ENCODE peak calls at places on chromosomes 7 and 10, in five cellular contexts. One of them, this sample, is unnamed.

GRCh38 chr10:55144001-55144400 is 343.0 kb upstream of the PCDH15 start:
- DNase-seq in HFFc6: no peak
- DNase-seq in NCI-H2081: no peak
- DNase-seq in endothelial cell: no peak
- DNase-seq in Calu3: no peak
- DNase-seq in this sample: no peak

GRCh38 chr7:123715198-123715597 is 33.6 kb downstream of the WASL start:
- DNase-seq in Calu3: no peak
- DNase-seq in NCI-H2081: no peak
- DNase-seq in endothelial cell: no peak
- DNase-seq in HFFc6: no peak
- DNase-seq in this sample: no peak

GRCh38 chr7:74174606-74175082 is 488 bp downstream of the EIF4H start:
- DNase-seq in Calu3: peak; percentile 20
- DNase-seq in NCI-H2081: peak; percentile 55
- DNase-seq in endothelial cell: peak; percentile 43
- DNase-seq in HFFc6: peak; percentile 13
- DNase-seq in this sample: peak; percentile 58

GRCh38 chr7:66899552-66900280 is 21.3 kb upstream of the TMEM248 start:
- DNase-seq in HFFc6: no peak
- DNase-seq in endothelial cell: no peak
- DNase-seq in Calu3: no peak
- DNase-seq in NCI-H2081: no peak
- DNase-seq in this sample: no peak

GRCh38 chr10:34670101-34670500 is 145.0 kb downstream of the PARD3 start:
- DNase-seq in NCI-H2081: no peak
- DNase-seq in HFFc6: no peak
- DNase-seq in endothelial cell: no peak
- DNase-seq in Calu3: no peak
- DNase-seq in this sample: no peak

GRCh38 chr10:117214401-117214800 is 17.1 kb downstream of the KCNK18 start:
- DNase-seq in endothelial cell: no peak
- DNase-seq in HFFc6: peak; percentile 15
- DNase-seq in NCI-H2081: no peak
- DNase-seq in Calu3: no peak
- DNase-seq in this sample: peak; percentile 3

GRCh38 chr10:99995713-99996112 is 14.0 kb downstream of the DNMBP start:
- DNase-seq in Calu3: no peak
- DNase-seq in HFFc6: no peak
- DNase-seq in NCI-H2081: no peak
- DNase-seq in endothelial cell: no peak
- DNase-seq in this sample: no peak

GRCh38 chr7:22671177-22671879 is 55.7 kb upstream of the IL6 start:
- DNase-seq in HFFc6: peak; percentile 51
- DNase-seq in Calu3: no peak
- DNase-seq in endothelial cell: no peak
- DNase-seq in NCI-H2081: no peak
- DNase-seq in this sample: no peak

GRCh38 chr10:118373786-118374185 is 31.7 kb upstream of the FAM204A start:
- DNase-seq in endothelial cell: no peak
- DNase-seq in NCI-H2081: no peak
- DNase-seq in Calu3: no peak
- DNase-seq in HFFc6: peak; percentile 90
- DNase-seq in this sample: no peak

This sample was measured in CD14-positive monocyte.